ENCODE peak calls at places on chromosomes 1 and 21, in five cellular contexts. One of them, this sample, is unnamed. For H3K4me1, the result is how much of the 10 kb centered on the place peaks cover.

GRCh38 chr21:23247334-23247733 is 2249.1 kb downstream of the NCAM2 start:
- DNase-seq in hepatocyte: no peak
- DNase-seq in IMR-90: no peak
- DNase-seq in heart left ventricle: no peak
- DNase-seq in ovary: no peak
- DNase-seq in this sample: no peak

GRCh38 chr1:15244813-15245212 is 2.2 kb upstream of the FHAD1 start:
- DNase-seq in hepatocyte: no peak
- DNase-seq in IMR-90: no peak
- DNase-seq in heart left ventricle: no peak
- DNase-seq in ovary: no peak
- DNase-seq in this sample: no peak

GRCh38 chr1:109790735-109791494 is 27.2 kb upstream of the EPS8L3 start:
- DNase-seq in hepatocyte: peak
- DNase-seq in IMR-90: peak
- DNase-seq in heart left ventricle: peak
- DNase-seq in ovary: no peak
- DNase-seq in this sample: peak

GRCh38 chr1:40344597-40344996 is 27.5 kb upstream of the COL9A2 start:
- DNase-seq in hepatocyte: peak
- DNase-seq in IMR-90: peak
- DNase-seq in heart left ventricle: peak
- DNase-seq in ovary: no peak
- DNase-seq in this sample: no peak

GRCh38 chr1:18484726-18485125 is 4.0 kb downstream of the KLHDC7A start:
- DNase-seq in hepatocyte: no peak
- DNase-seq in IMR-90: no peak
- DNase-seq in heart left ventricle: no peak
- DNase-seq in ovary: no peak
- DNase-seq in this sample: no peak

GRCh38 chr1:20463502-20463901 is 22.5 kb downstream of the CAMK2N1 start:
- DNase-seq in hepatocyte: no peak
- DNase-seq in IMR-90: no peak
- DNase-seq in heart left ventricle: no peak
- DNase-seq in ovary: no peak
- DNase-seq in this sample: no peak

GRCh38 chr1:114322726-114323125 is 169.1 kb upstream of the SYT6 start:
- DNase-seq in hepatocyte: no peak
- DNase-seq in IMR-90: no peak
- DNase-seq in heart left ventricle: no peak
- DNase-seq in ovary: no peak
- DNase-seq in this sample: no peak

GRCh38 chr1:84348240-84348555 is 46.7 kb downstream of the SAMD13 start:
- DNase-seq in hepatocyte: no peak
- DNase-seq in IMR-90: peak
- DNase-seq in heart left ventricle: no peak
- DNase-seq in ovary: no peak
- DNase-seq in this sample: peak

GRCh38 chr21:28770867-28771661 is 221.6 kb downstream of the LTN1 start:
- DNase-seq in hepatocyte: peak
- DNase-seq in IMR-90: peak
- DNase-seq in heart left ventricle: no peak
- DNase-seq in ovary: no peak
- DNase-seq in this sample: no peak

GRCh38 chr1:84665703-84666317 is 24.5 kb downstream of the SSX2IP start:
- DNase-seq in hepatocyte: no peak
- DNase-seq in IMR-90: peak
- DNase-seq in heart left ventricle: no peak
- DNase-seq in ovary: no peak
- DNase-seq in this sample: no peak

GRCh38 chr1:27455166-27455811 is 34.7 kb downstream of the WASF2 start:
- DNase-seq in hepatocyte: peak
- DNase-seq in IMR-90: no peak
- DNase-seq in heart left ventricle: no peak
- DNase-seq in ovary: no peak
- DNase-seq in this sample: no peak

GRCh38 chr1:16145030-16145987 is 10.6 kb downstream of the EPHA2 start:
- DNase-seq in hepatocyte: peak
- DNase-seq in IMR-90: peak
- DNase-seq in heart left ventricle: peak
- DNase-seq in ovary: peak
- DNase-seq in this sample: peak

GRCh38 chr1:158527190-158527815 is 26.9 kb downstream of the OR6Y1 start:
- DNase-seq in hepatocyte: no peak
- DNase-seq in IMR-90: peak
- DNase-seq in heart left ventricle: no peak
- DNase-seq in ovary: no peak
- DNase-seq in this sample: no peak

GRCh38 chr1:93969371-93969770 is 60.1 kb upstream of the GCLM start:
- DNase-seq in hepatocyte: no peak
- DNase-seq in IMR-90: peak
- DNase-seq in heart left ventricle: no peak
- DNase-seq in ovary: no peak
- DNase-seq in this sample: no peak

GRCh38 chr1:236086537-236086936 is 21.6 kb upstream of the NID1 start:
- DNase-seq in hepatocyte: no peak
- DNase-seq in IMR-90: no peak
- DNase-seq in heart left ventricle: no peak
- DNase-seq in ovary: no peak
- DNase-seq in this sample: no peak

GRCh38 chr21:45850181-45850580 is 131.4 kb upstream of the COL6A1 start:
- DNase-seq in hepatocyte: no peak
- DNase-seq in IMR-90: no peak
- DNase-seq in heart left ventricle: no peak
- DNase-seq in ovary: no peak
- DNase-seq in this sample: no peak

GRCh38 chr1:236904874-236905741 is 99.1 kb downstream of the MT1HL1 start:
- DNase-seq in hepatocyte: peak
- DNase-seq in IMR-90: peak
- DNase-seq in heart left ventricle: no peak
- DNase-seq in ovary: no peak
- DNase-seq in this sample: no peak

GRCh38 chr21:19922122-19922521 is 1076.1 kb upstream of the NCAM2 start:
- DNase-seq in hepatocyte: no peak
- DNase-seq in IMR-90: no peak
- DNase-seq in heart left ventricle: no peak
- DNase-seq in ovary: no peak
- DNase-seq in this sample: no peak

GRCh38 chr21:38311765-38312164 is 55.0 kb downstream of the KCNJ15 start:
- DNase-seq in hepatocyte: no peak
- DNase-seq in IMR-90: no peak
- DNase-seq in heart left ventricle: no peak
- DNase-seq in ovary: no peak
- DNase-seq in this sample: no peak

GRCh38 chr1:170318736-170319135 is 173.0 kb downstream of the NTMT2 start:
- DNase-seq in hepatocyte: no peak
- DNase-seq in IMR-90: no peak
- DNase-seq in heart left ventricle: no peak
- DNase-seq in ovary: no peak
- DNase-seq in this sample: no peak

GRCh38 chr1:205517288-205517687 is 12.8 kb downstream of the CDK18 start:
- DNase-seq in hepatocyte: no peak
- DNase-seq in IMR-90: no peak
- DNase-seq in heart left ventricle: no peak
- DNase-seq in ovary: no peak
- DNase-seq in this sample: no peak

GRCh38 chr1:21652937-21653743 is 16.0 kb downstream of the RAP1GAP start:
- DNase-seq in hepatocyte: no peak
- DNase-seq in IMR-90: no peak
- DNase-seq in heart left ventricle: no peak
- DNase-seq in ovary: no peak
- DNase-seq in this sample: no peak

GRCh38 chr1:193111641-193112090 is 6.5 kb upstream of the GLRX2 start:
- DNase-seq in hepatocyte: peak
- DNase-seq in IMR-90: peak
- DNase-seq in heart left ventricle: peak
- DNase-seq in ovary: peak
- DNase-seq in this sample: peak

GRCh38 chr1:15178571-15179484 is 25.3 kb downstream of the TMEM51 start:
- DNase-seq in hepatocyte: peak
- DNase-seq in IMR-90: peak
- DNase-seq in heart left ventricle: no peak
- DNase-seq in ovary: peak
- DNase-seq in this sample: no peak

GRCh38 chr21:10627316-10627863 is 106.0 kb downstream of the TPTE start:
- DNase-seq in hepatocyte: no peak
- DNase-seq in IMR-90: no peak
- DNase-seq in heart left ventricle: no peak
- DNase-seq in ovary: no peak
- DNase-seq in this sample: no peak

GRCh38 chr1:78501203-78501602 is 10.4 kb downstream of the PTGFR start:
- DNase-seq in hepatocyte: no peak
- DNase-seq in IMR-90: no peak
- DNase-seq in heart left ventricle: no peak
- DNase-seq in ovary: no peak
- DNase-seq in this sample: no peak

GRCh38 chr1:101112051-101112770 is 86.6 kb upstream of the DPH5 start:
- DNase-seq in hepatocyte: no peak
- DNase-seq in IMR-90: no peak
- DNase-seq in heart left ventricle: peak
- DNase-seq in ovary: no peak
- DNase-seq in this sample: no peak

GRCh38 chr1:39381839-39382238 is 109.6 kb upstream of the BMP8A start:
- DNase-seq in hepatocyte: no peak
- DNase-seq in IMR-90: peak
- DNase-seq in heart left ventricle: peak
- DNase-seq in ovary: no peak
- DNase-seq in this sample: no peak

GRCh38 chr1:40396420-40396819 is 22.9 kb downstream of the SMAP2 start:
- DNase-seq in hepatocyte: no peak
- DNase-seq in IMR-90: no peak
- DNase-seq in heart left ventricle: no peak
- DNase-seq in ovary: no peak
- DNase-seq in this sample: no peak

GRCh38 chr21:39533545-39534226 is 79.1 kb upstream of the B3GALT5 start:
- DNase-seq in hepatocyte: no peak
- DNase-seq in IMR-90: no peak
- DNase-seq in heart left ventricle: no peak
- DNase-seq in ovary: no peak
- DNase-seq in this sample: no peak

GRCh38 chr1:116510361-116510760 is 60.5 kb downstream of the CD58 start:
- DNase-seq in hepatocyte: no peak
- DNase-seq in IMR-90: no peak
- DNase-seq in heart left ventricle: no peak
- DNase-seq in ovary: no peak
- DNase-seq in this sample: no peak

GRCh38 chr1:109425391-109425790 is 857 bp downstream of the PSMA5 start:
- DNase-seq in hepatocyte: no peak
- DNase-seq in IMR-90: peak
- DNase-seq in heart left ventricle: no peak
- DNase-seq in ovary: no peak
- DNase-seq in this sample: no peak

GRCh38 chr1:235011599-235012435 is 116.8 kb downstream of the TOMM20 start:
- DNase-seq in hepatocyte: peak
- DNase-seq in IMR-90: peak
- DNase-seq in heart left ventricle: peak
- DNase-seq in ovary: peak
- DNase-seq in this sample: peak

GRCh38 chr1:25492323-25492722 is 51.1 kb upstream of the LDLRAP1 start:
- DNase-seq in hepatocyte: no peak
- DNase-seq in IMR-90: no peak
- DNase-seq in heart left ventricle: no peak
- DNase-seq in ovary: no peak
- DNase-seq in this sample: no peak
- TF ChIP-seq CTCF in hepatocyte: no peak
- TF ChIP-seq CTCF in IMR-90: no peak
- TF ChIP-seq CTCF in heart left ventricle: no peak
- TF ChIP-seq CTCF in ovary: no peak
- TF ChIP-seq CTCF in this sample: no peak

DNA sequence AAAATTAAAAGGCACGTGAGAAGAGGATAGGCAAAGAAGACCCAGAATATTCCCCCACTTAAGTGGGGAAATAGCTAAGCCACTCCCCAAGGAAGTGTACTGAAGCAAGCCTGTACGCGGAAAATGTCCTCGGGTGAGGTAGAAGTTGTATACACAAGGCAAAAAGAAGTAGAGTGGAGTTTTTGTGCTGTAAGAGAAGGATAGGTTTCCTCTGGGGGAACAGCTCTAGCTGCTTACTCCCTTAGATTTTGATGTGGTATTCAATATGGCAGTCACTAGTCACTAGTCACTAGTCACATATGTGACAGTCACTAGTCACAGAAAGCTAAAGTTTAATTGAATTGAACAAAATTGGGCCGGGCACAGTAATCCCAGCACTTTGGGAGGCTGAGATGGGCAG is 7.6 kb downstream of the TXNIP start:
- DNase-seq in hepatocyte: no peak
- DNase-seq in IMR-90: no peak
- DNase-seq in heart left ventricle: no peak
- DNase-seq in ovary: no peak
- DNase-seq in this sample: peak
- H3K4me1 ChIP-seq in hepatocyte: under half
- H3K4me1 ChIP-seq in IMR-90: under half
- H3K4me1 ChIP-seq in heart left ventricle: under half
- H3K4me1 ChIP-seq in ovary: under half
- H3K4me1 ChIP-seq in this sample: under half

GRCh38 chr1:63487336-63488065 is 35.5 kb downstream of the ITGB3BP start:
- DNase-seq in hepatocyte: peak
- DNase-seq in IMR-90: peak
- DNase-seq in heart left ventricle: no peak
- DNase-seq in ovary: no peak
- DNase-seq in this sample: no peak

DNA sequence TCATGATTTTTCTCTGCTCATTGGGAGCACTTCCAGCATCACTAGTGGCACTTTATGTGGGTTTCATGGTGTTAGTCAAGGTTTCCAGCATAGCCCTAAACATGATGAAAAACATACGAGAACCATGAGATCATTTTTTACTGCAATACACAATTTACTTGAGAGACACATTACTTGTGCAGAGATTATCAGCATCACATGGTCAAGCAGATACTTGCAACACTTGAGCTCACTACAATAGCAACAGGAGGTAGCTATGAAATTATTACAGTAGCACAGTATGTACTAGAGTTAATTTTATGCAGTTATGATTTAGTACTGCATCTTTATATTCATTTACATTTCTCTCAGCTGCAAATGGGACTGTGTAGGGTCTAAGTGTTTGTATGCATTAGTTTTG is 36.3 kb downstream of the ITGB3BP start:
- DNase-seq in hepatocyte: no peak
- DNase-seq in IMR-90: peak
- DNase-seq in heart left ventricle: no peak
- DNase-seq in ovary: no peak
- DNase-seq in this sample: no peak
- TF ChIP-seq CTCF in hepatocyte: no peak
- TF ChIP-seq CTCF in IMR-90: no peak
- TF ChIP-seq CTCF in heart left ventricle: no peak
- TF ChIP-seq CTCF in ovary: no peak
- TF ChIP-seq CTCF in this sample: no peak

DNA sequence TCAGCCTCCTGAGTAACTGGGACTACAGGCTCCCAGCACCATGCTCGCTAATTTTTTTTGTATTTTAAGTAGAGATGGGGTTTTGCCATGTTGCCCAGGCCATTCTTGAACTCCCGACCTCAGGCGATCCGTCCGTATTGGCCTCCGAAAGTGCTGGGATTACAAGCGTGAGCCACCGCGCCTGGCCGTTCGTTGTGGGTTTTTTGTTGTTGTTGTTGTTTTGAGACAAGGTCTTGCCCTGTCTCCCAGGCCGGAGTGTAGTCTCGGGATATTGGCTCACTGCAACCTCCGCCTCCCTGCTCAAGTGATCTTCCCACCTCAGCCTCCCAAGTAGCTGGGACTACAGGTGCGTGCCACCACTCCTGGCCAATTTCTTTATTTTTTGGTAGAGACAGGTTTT is 4.7 kb upstream of the INAVA start:
- DNase-seq in hepatocyte: no peak
- DNase-seq in IMR-90: no peak
- DNase-seq in heart left ventricle: no peak
- DNase-seq in ovary: no peak
- DNase-seq in this sample: no peak
- H3K4me1 ChIP-seq in hepatocyte: under half
- H3K4me1 ChIP-seq in IMR-90: under half
- H3K4me1 ChIP-seq in heart left ventricle: under half
- H3K4me1 ChIP-seq in ovary: under half
- H3K4me1 ChIP-seq in this sample: under half

This sample was measured in uterus.